ENCODE peak calls at places on chromosome 11, in four cellular contexts. G is A549, Q is NCI-H460, K is bronchial epithelial cell. J is an unnamed sample.

GRCh38 chr11:2215561-2216399 is 44.2 kb upstream of the TH start:
- DNase-seq in G (no peak), Q (no peak), K (no peak), J (no peak)

GRCh38 chr11:129225190-129225589 is 33.1 kb upstream of the ARHGAP32 start:
- DNase-seq in G (no peak), Q (no peak), K (peak; percentile 93), J (peak; percentile 91)

GRCh38 chr11:102405501-102405900 is 47.1 kb downstream of the TMEM123 start:
- DNase-seq in G (no peak), Q (no peak), K (no peak), J (no peak)

GRCh38 chr11:102831128-102831708 is 12.2 kb downstream of the MMP3 start:
- DNase-seq in G (no peak), Q (no peak), K (no peak), J (no peak)

GRCh38 chr11:96235725-96236124 is 107.3 kb downstream of the MAML2 start:
- DNase-seq in G (no peak), Q (no peak), K (no peak), J (no peak)

GRCh38 chr11:126816655-126817054 is 183.9 kb downstream of the KIRREL3 start:
- DNase-seq in G (no peak), Q (no peak), K (no peak), J (no peak)

GRCh38 chr11:124745835-124746620 is 6.0 kb downstream of the VSIG2 start:
- DNase-seq in G (peak; percentile 44), Q (no peak), K (no peak), J (no peak)

GRCh38 chr11:48096588-48097525 is 116.5 kb downstream of the PTPRJ start:
- DNase-seq in G (no peak), Q (no peak), K (peak; percentile 86), J (peak; percentile 64)

GRCh38 chr11:6646040-6646439 is 9.6 kb downstream of the DCHS1 start:
- DNase-seq in G (no peak), Q (no peak), K (no peak), J (no peak)

GRCh38 chr11:77475206-77475605 is 1.3 kb upstream of the PAK1 start:
- DNase-seq in G (no peak), Q (no peak), K (no peak), J (no peak)

GRCh38 chr11:12069053-12069676 is 41.2 kb upstream of the MICAL2 start:
- DNase-seq in G (no peak), Q (no peak), K (no peak), J (no peak)

GRCh38 chr11:125404811-125405481 is 91.1 kb downstream of the FEZ1 start:
- DNase-seq in G (peak; percentile 43), Q (peak; percentile 36), K (peak; percentile 20), J (peak; percentile 27)

GRCh38 chr11:17148536-17148935 is 59.2 kb downstream of the PIK3C2A start:
- DNase-seq in G (no peak), Q (no peak), K (no peak), J (no peak)

GRCh38 chr11:85945296-85945695 is 90.1 kb downstream of the CCDC83 start:
- DNase-seq in G (no peak), Q (no peak), K (no peak), J (no peak)

GRCh38 chr11:96061730-96062524 is 138.0 kb upstream of the MTMR2 start:
- DNase-seq in G (no peak), Q (no peak), K (peak; percentile 89), J (peak; percentile 44)

J was measured in mammary epithelial cell.